ENCODE peak calls at places on chromosomes 3 and 15, in eight cellular contexts. B is NCI-H345; W is stimulated activated CD8-positive, alpha-beta memory T cell treated with anti-CD3 and anti-CD28 coated beads, Interleukin-7, amount 100 ng/mL, for 1 hour; P is colonic mucosa; I is HTR-8/SVneo; U is activated CD4-positive, alpha-beta T cell treated with anti-CD3 and anti-CD28 coated beads, Interleukin-2, amount 10 ng/mL, durations not matched to agents 7 days and 5 days; Q is kidney tubule cell; D is ELR. C is an unnamed sample.
A peak's percentile ranks its signal among the peaks of the same experiment; 100 is the strongest.

GRCh38 chr3:190086191-190086590 is 34.5 kb downstream of the P3H2 start:
- DNase-seq in B (no peak), W (no peak), P (no peak), I (no peak), U (no peak), Q (no peak), D (no peak), C (no peak)

GRCh38 chr3:196585044-196585757 is 16.7 kb downstream of the FBXO45 start:
- DNase-seq in B (no peak), W (no peak), P (no peak), I (no peak), U (no peak), Q (no peak), D (no peak), C (no peak)

GRCh38 chr15:65902373-65902772 is 33.1 kb downstream of the RAB11A start:
- DNase-seq in B (peak; percentile 42), W (no peak), P (peak; percentile 86), I (peak; percentile 27), U (peak; percentile 9), Q (peak; percentile 92), D (peak; percentile 64), C (peak; percentile 86)

GRCh38 chr3:67655364-67656121 is 1.1 kb upstream of the SUCLG2 start:
- DNase-seq in B (no peak), W (peak; percentile 52), P (peak; percentile 35), I (no peak), U (peak; percentile 87), Q (no peak), D (no peak), C (no peak)

GRCh38 chr3:156509209-156510174 is 45.4 kb downstream of the SSR3 start:
- DNase-seq in B (peak; percentile 38), W (no peak), P (no peak), I (peak; percentile 49), U (peak; percentile 20), Q (peak; percentile 62), D (peak; percentile 76), C (peak; percentile 72)

GRCh38 chr3:14767245-14767593 is 51.5 kb upstream of the FGD5 start:
- DNase-seq in B (no peak), W (no peak), P (no peak), I (no peak), U (no peak), Q (no peak), D (no peak), C (no peak)

GRCh38 chr3:150447631-150448465 is 39.8 kb downstream of the TSC22D2 start:
- DNase-seq in B (no peak), W (no peak), P (no peak), I (no peak), U (no peak), Q (peak; percentile 52), D (peak; percentile 74), C (peak; percentile 81)

GRCh38 chr15:62888628-62889027 is 153.9 kb upstream of the TPM1 start:
- DNase-seq in B (no peak), W (no peak), P (no peak), I (no peak), U (no peak), Q (peak; percentile 84), D (peak; percentile 67), C (no peak)

GRCh38 chr3:46673151-46674030 is 20.1 kb downstream of the ALS2CL start:
- DNase-seq in B (no peak), W (no peak), P (no peak), I (no peak), U (no peak), Q (no peak), D (no peak), C (no peak)

GRCh38 chr3:68089572-68089991 is 435.2 kb upstream of the SUCLG2 start:
- DNase-seq in B (no peak), W (no peak), P (no peak), I (no peak), U (no peak), Q (peak; percentile 97), D (no peak), C (peak; percentile 16)

GRCh38 chr15:90780916-90781315 is 63.8 kb downstream of the BLM start:
- DNase-seq in B (no peak), W (no peak), P (no peak), I (no peak), U (peak; percentile 54), Q (no peak), D (no peak), C (no peak)

GRCh38 chr3:187507905-187508304 is 139.7 kb downstream of the RTP4 start:
- DNase-seq in B (no peak), W (no peak), P (no peak), I (no peak), U (no peak), Q (peak; percentile 91), D (no peak), C (no peak)

GRCh38 chr15:39663684-39664083 is 82.8 kb downstream of the THBS1 start:
- DNase-seq in B (no peak), W (no peak), P (no peak), I (no peak), U (no peak), Q (no peak), D (no peak), C (no peak)

GRCh38 chr15:67125589-67126502 is 60.4 kb downstream of the SMAD3 start:
- DNase-seq in B (no peak), W (no peak), P (no peak), I (peak; percentile 96), U (no peak), Q (peak; percentile 65), D (peak; percentile 98), C (peak; percentile 98)

GRCh38 chr3:43349759-43350158 is 63.4 kb downstream of the SNRK start:
- DNase-seq in B (no peak), W (no peak), P (no peak), I (no peak), U (no peak), Q (no peak), D (no peak), C (no peak)

GRCh38 chr3:32406481-32407408 is 15.1 kb downstream of the CMTM7 start:
- DNase-seq in B (peak; percentile 72), W (no peak), P (no peak), I (no peak), U (no peak), Q (no peak), D (no peak), C (no peak)

GRCh38 chr3:70531838-70532489 is 219.5 kb upstream of the MDFIC2 start:
- DNase-seq in B (no peak), W (no peak), P (no peak), I (no peak), U (no peak), Q (no peak), D (no peak), C (no peak)

GRCh38 chr3:5016218-5017161 is 37.3 kb downstream of the BHLHE40 start:
- DNase-seq in B (no peak), W (peak; percentile 22), P (peak; percentile 86), I (peak; percentile 48), U (peak; percentile 52), Q (peak; percentile 86), D (peak; percentile 62), C (peak; percentile 81)

GRCh38 chr15:76431936-76432335 is 95.4 kb downstream of the ISL2 start:
- DNase-seq in B (no peak), W (no peak), P (no peak), I (peak; percentile 23), U (no peak), Q (peak; percentile 65), D (peak; percentile 70), C (peak; percentile 57)

C was measured in M059J.